ENCODE peak calls at places on chromosomes 3 and 15, in six cellular contexts. K is activated CD4-positive, alpha-beta T cell treated with anti-CD3 and anti-CD28 coated beads, Interleukin-2, amount 50 U/mL, for 1 hour; T is stimulated activated CD8-positive, alpha-beta memory T cell treated with anti-CD3 and anti-CD28 coated beads, Interleukin-2, amount 100 ng/mL, for 48 hours; D is type B pancreatic cell; U is lung; N is skeletal muscle cell. S is an unnamed sample.

GRCh38 chr15:90413411-90414379 is 25.7 kb downstream of the IQGAP1 start:
- DNase-seq in K (no peak), T (no peak), D (no peak), U (no peak), N (no peak), S (no peak)

GRCh38 chr3:38616111-38616510 is 33.4 kb downstream of the SCN5A start:
- DNase-seq in K (no peak), T (no peak), D (no peak), U (no peak), N (no peak), S (no peak)

GRCh38 chr15:52102468-52102867 is 10.1 kb downstream of the BCL2L10 start:
- DNase-seq in K (no peak), T (no peak), D (no peak), U (no peak), N (peak), S (no peak)

GRCh38 chr3:118401887-118402286 is 632.8 kb downstream of the IGSF11 start:
- DNase-seq in K (no peak), T (no peak), D (no peak), U (no peak), N (no peak), S (no peak)

GRCh38 chr3:37862219-37862711 is 585 bp downstream of the CTDSPL start:
- DNase-seq in K (peak), T (peak), D (no peak), U (peak), N (no peak), S (no peak)

GRCh38 chr3:11899826-11900225 is 53.1 kb upstream of the TAMM41 start:
- DNase-seq in K (no peak), T (no peak), D (no peak), U (no peak), N (no peak), S (no peak)

GRCh38 chr3:124207873-124208473 is 216.0 kb upstream of the ROPN1 start:
- DNase-seq in K (no peak), T (no peak), D (no peak), U (no peak), N (no peak), S (no peak)

GRCh38 chr3:186514296-186515002 is 29.7 kb downstream of the CRYGS start:
- DNase-seq in K (no peak), T (no peak), D (no peak), U (no peak), N (no peak), S (no peak)

GRCh38 chr3:41710646-41711388 is 251.1 kb downstream of the ULK4 start:
- DNase-seq in K (no peak), T (no peak), D (no peak), U (no peak), N (peak), S (no peak)

GRCh38 chr3:130800829-130801228 is 54.2 kb upstream of the PIK3R4 start:
- DNase-seq in K (no peak), T (no peak), D (no peak), U (no peak), N (no peak), S (no peak)

GRCh38 chr15:85456798-85457197 is 76.4 kb downstream of the AKAP13 start:
- DNase-seq in K (no peak), T (no peak), D (no peak), U (no peak), N (no peak), S (no peak)

GRCh38 chr3:45777753-45778386 is 18.5 kb downstream of the SLC6A20 start:
- DNase-seq in K (no peak), T (no peak), D (no peak), U (no peak), N (no peak), S (peak)

GRCh38 chr15:81888748-81889479 is 156.9 kb downstream of the MEX3B start:
- DNase-seq in K (no peak), T (no peak), D (no peak), U (no peak), N (no peak), S (no peak)

GRCh38 chr15:28191832-28192231 is 92.7 kb upstream of the OCA2 start:
- DNase-seq in K (no peak), T (no peak), D (no peak), U (peak), N (peak), S (no peak)

GRCh38 chr3:193842832-193843446 is 249.9 kb downstream of the OPA1 start:
- DNase-seq in K (no peak), T (no peak), D (no peak), U (no peak), N (no peak), S (no peak)

GRCh38 chr15:52790941-52791751 is 1.0 kb upstream of the ONECUT1 start:
- DNase-seq in K (no peak), T (no peak), D (no peak), U (no peak), N (no peak), S (no peak)

GRCh38 chr3:119403201-119403600 is 60.2 kb downstream of the TMEM39A start:
- DNase-seq in K (no peak), T (no peak), D (no peak), U (no peak), N (no peak), S (no peak)

GRCh38 chr3:112448939-112449338 is 50.3 kb downstream of the BTLA start:
- DNase-seq in K (no peak), T (no peak), D (no peak), U (no peak), N (no peak), S (no peak)

GRCh38 chr3:45677045-45677436 is 12.2 kb upstream of the SACM1L start:
- DNase-seq in K (peak), T (peak), D (no peak), U (peak), N (peak), S (no peak)

GRCh38 chr3:66527253-66527652 is 26.4 kb upstream of the LRIG1 start:
- DNase-seq in K (no peak), T (no peak), D (no peak), U (no peak), N (no peak), S (no peak)

GRCh38 chr3:114557791-114558190 is 264.0 kb downstream of the TIGIT start:
- DNase-seq in K (no peak), T (no peak), D (no peak), U (no peak), N (no peak), S (no peak)